ENCODE peak calls at places on chromosomes 2 and 18, in nine cellular contexts. U is fibroblast of the aortic adventitia; N is activated CD8-positive, alpha-beta memory T cell treated with anti-CD3 and anti-CD28 coated beads, Interleukin-2, amount 50 U/mL, for 48 hours; E is psoas muscle; P is T follicular helper cell; Z is AG04450; I is myocyte; X is activated naive CD8-positive, alpha-beta T cell treated with anti-CD3 and anti-CD28 coated beads for 36 hours; D is endothelial cell. V is an unnamed sample.

GRCh38 chr18:75041586-75041985 is 167.4 kb downstream of the PTGR3 start:
- DNase-seq in P (no peak), U (peak), E (no peak), Z (no peak), I (peak), X (no peak), D (no peak), N (no peak), V (no peak)

GRCh38 chr2:119225084-119225864 is 1.6 kb downstream of the STEAP3 start:
- DNase-seq in I (no peak), Z (no peak), N (no peak), U (no peak), X (no peak), P (no peak), E (no peak), D (no peak), V (no peak)

GRCh38 chr2:162257416-162257815 is 14.2 kb upstream of the FAP start:
- DNase-seq in N (no peak), P (no peak), E (no peak), I (no peak), U (peak), X (no peak), Z (no peak), D (no peak), V (no peak)

GRCh38 chr2:218582085-218582484 is 13.4 kb downstream of the CNOT9 start:
- DNase-seq in P (no peak), X (no peak), N (no peak), D (no peak), U (peak), I (no peak), Z (no peak), E (no peak), V (no peak)

GRCh38 chr2:23589739-23590138 is 204.8 kb downstream of the KLHL29 start:
- DNase-seq in X (no peak), U (no peak), D (no peak), E (peak), Z (no peak), I (peak), N (no peak), P (no peak), V (no peak)

GRCh38 chr2:62931536-62931935 is 119.1 kb upstream of the OTX1 start:
- DNase-seq in Z (no peak), U (no peak), I (no peak), X (no peak), E (no peak), D (no peak), N (no peak), P (no peak), V (no peak)

GRCh38 chr2:8511868-8512612 is 169.8 kb upstream of the ID2 start:
- DNase-seq in N (no peak), I (peak), Z (no peak), U (peak), D (no peak), E (no peak), P (no peak), X (no peak), V (no peak)

GRCh38 chr2:55985406-55985805 is 61.8 kb upstream of the EFEMP1 start:
- DNase-seq in D (no peak), E (no peak), I (no peak), P (no peak), X (no peak), Z (no peak), U (no peak), N (no peak), V (no peak)

GRCh38 chr2:48270209-48270608 is 259.7 kb upstream of the STON1 start:
- DNase-seq in X (no peak), Z (no peak), D (no peak), I (no peak), U (no peak), N (no peak), E (no peak), P (no peak), V (no peak)

V was measured in substantia nigra.